ENCODE peak calls at places on chromosomes 11 and 22, in nine cellular contexts. O is AG10803, I is K562, E is A673, W is RWPE1, V is SK-N-SH, L is kidney, B is astrocyte of the spinal cord, M is pancreas. Q is an unnamed sample.
A peak's percentile ranks its signal among the peaks of the same experiment; 100 is the strongest.

GRCh38 chr11:117226388-117227385 is 5.2 kb downstream of the PCSK7 start:
- DNase-seq in O (peak; percentile 78), I (peak; percentile 61), E (peak; percentile 90), W (peak; percentile 62), V (peak; percentile 84), L (peak; percentile 71), B (peak; percentile 73), M (peak; percentile 64), Q (peak; percentile 79)

GRCh38 chr22:26674211-26675190 is 17.1 kb downstream of the MIAT start:
- DNase-seq in O (no peak), I (peak; percentile 18), E (no peak), W (no peak), V (no peak), L (no peak), B (no peak), M (no peak), Q (no peak)

GRCh38 chr22:41446057-41446501 is 522 bp downstream of the TOB2 start:
- DNase-seq in O (no peak), I (peak; percentile 42), E (peak; percentile 42), W (no peak), V (no peak), L (peak; percentile 83), B (no peak), M (peak; percentile 56), Q (no peak)

GRCh38 chr11:132257861-132258260 is 887.4 kb downstream of the NTM start:
- DNase-seq in O (no peak), I (no peak), E (no peak), W (no peak), V (no peak), L (no peak), B (no peak), M (no peak), Q (no peak)

GRCh38 chr11:134244593-134244992 is 8.6 kb downstream of the THYN1 start:
- DNase-seq in O (peak; percentile 27), I (peak; percentile 38), E (peak; percentile 9), W (no peak), V (peak; percentile 59), L (no peak), B (no peak), M (no peak), Q (peak; percentile 25)

GRCh38 chr11:24375351-24375750 is 121.5 kb upstream of the LUZP2 start:
- DNase-seq in O (no peak), I (no peak), E (no peak), W (no peak), V (no peak), L (no peak), B (no peak), M (no peak), Q (no peak)

GRCh38 chr22:24330636-24331035 is 60.0 kb downstream of the SPECC1L start:
- DNase-seq in O (no peak), I (no peak), E (peak; percentile 12), W (no peak), V (no peak), L (no peak), B (no peak), M (no peak), Q (peak; percentile 32)

GRCh38 chr11:78714539-78714938 is 139.9 kb upstream of the NARS2 start:
- DNase-seq in O (no peak), I (no peak), E (no peak), W (peak; percentile 5), V (no peak), L (no peak), B (no peak), M (no peak), Q (no peak)

GRCh38 chr22:24595863-24596262 is 3.0 kb upstream of the LRRC75B start:
- DNase-seq in O (no peak), I (no peak), E (no peak), W (no peak), V (no peak), L (peak; percentile 30), B (no peak), M (no peak), Q (no peak)

GRCh38 chr22:36383110-36383581 is 4.6 kb downstream of the MYH9 start:
- DNase-seq in O (peak; percentile 81), I (no peak), E (no peak), W (no peak), V (no peak), L (no peak), B (peak; percentile 93), M (no peak), Q (peak; percentile 94)

GRCh38 chr11:74325649-74326645 is 14.5 kb upstream of the P4HA3 start:
- DNase-seq in O (peak; percentile 97), I (no peak), E (peak; percentile 80), W (no peak), V (no peak), L (peak; percentile 88), B (peak; percentile 93), M (peak; percentile 82), Q (peak; percentile 94)

GRCh38 chr11:73318501-73319011 is 10.5 kb downstream of the ARHGEF17 start:
- DNase-seq in O (no peak), I (no peak), E (no peak), W (no peak), V (no peak), L (no peak), B (no peak), M (no peak), Q (no peak)

GRCh38 chr22:17767236-17768065 is 6.8 kb downstream of the BID start:
- DNase-seq in O (no peak), I (no peak), E (no peak), W (no peak), V (no peak), L (no peak), B (no peak), M (no peak), Q (no peak)

GRCh38 chr11:72102631-72102945 is 509 bp downstream of the LAMTOR1 start:
- DNase-seq in O (no peak), I (no peak), E (no peak), W (no peak), V (no peak), L (no peak), B (no peak), M (no peak), Q (no peak)

GRCh38 chr11:72103754-72104167 is 664 bp upstream of the LAMTOR1 start:
- DNase-seq in O (no peak), I (no peak), E (no peak), W (no peak), V (no peak), L (no peak), B (no peak), M (no peak), Q (no peak)

GRCh38 chr11:72102162-72102561 is 935 bp downstream of the LAMTOR1 start:
- DNase-seq in O (no peak), I (no peak), E (no peak), W (no peak), V (no peak), L (no peak), B (no peak), M (no peak), Q (no peak)

GRCh38 chr11:72100462-72100861 is 2.6 kb downstream of the LAMTOR1 start:
- DNase-seq in O (no peak), I (peak; percentile 59), E (no peak), W (no peak), V (no peak), L (no peak), B (no peak), M (no peak), Q (peak; percentile 45)

DNA sequence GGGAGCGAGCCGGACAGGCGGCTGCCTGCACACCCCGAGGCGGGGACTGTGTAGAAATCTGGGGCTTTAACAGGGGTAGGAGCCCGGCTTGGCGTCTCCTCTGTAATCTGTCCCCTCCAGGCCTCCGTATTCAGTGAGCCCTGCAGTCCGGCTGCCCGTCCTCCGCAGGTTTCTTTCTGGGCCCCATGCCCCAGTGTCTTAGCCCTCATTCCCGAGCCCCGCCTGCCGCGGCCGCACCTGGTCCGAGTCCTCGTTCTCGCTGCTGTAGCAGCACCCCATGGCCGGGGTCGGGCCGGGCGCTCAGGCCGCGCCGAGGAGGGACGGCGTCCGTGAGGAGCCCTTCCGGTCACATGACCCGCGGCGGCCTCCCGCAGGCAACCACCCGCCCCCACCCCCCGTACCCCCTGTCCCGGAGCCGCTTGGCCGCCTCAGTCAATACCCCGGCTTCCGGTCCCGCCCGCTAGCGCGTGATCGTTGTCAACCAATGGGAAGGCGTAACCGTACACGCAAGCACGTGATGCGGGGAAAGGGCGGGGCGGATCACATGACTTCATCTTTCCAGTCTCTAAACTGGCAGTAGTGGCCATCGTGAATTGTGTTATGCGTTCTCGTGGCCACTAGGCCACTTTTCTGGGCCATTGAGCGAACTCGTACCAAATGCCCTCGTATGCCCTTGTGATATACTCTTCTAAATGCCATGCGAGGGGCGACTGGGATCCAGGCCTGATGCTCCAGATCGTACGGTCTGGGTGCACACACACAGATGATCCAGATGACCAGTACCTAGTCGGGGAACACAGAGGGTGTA is at the start of gene LAMTOR1:
- DNase-seq in O (peak; percentile 99), I (peak; percentile 96), E (peak; percentile 100), W (peak; percentile 95), V (peak; percentile 98), L (peak; percentile 100), B (peak; percentile 99), M (peak; percentile 99), Q (peak; percentile 99)
- TF ChIP-seq CTCF in O (peak; percentile 50), I (peak; percentile 66), E (peak; percentile 48), W (peak; percentile 42), V (peak; percentile 50), L (peak; percentile 12), B (peak; percentile 29), M (peak; percentile 43), Q (peak; percentile 40)

DNA sequence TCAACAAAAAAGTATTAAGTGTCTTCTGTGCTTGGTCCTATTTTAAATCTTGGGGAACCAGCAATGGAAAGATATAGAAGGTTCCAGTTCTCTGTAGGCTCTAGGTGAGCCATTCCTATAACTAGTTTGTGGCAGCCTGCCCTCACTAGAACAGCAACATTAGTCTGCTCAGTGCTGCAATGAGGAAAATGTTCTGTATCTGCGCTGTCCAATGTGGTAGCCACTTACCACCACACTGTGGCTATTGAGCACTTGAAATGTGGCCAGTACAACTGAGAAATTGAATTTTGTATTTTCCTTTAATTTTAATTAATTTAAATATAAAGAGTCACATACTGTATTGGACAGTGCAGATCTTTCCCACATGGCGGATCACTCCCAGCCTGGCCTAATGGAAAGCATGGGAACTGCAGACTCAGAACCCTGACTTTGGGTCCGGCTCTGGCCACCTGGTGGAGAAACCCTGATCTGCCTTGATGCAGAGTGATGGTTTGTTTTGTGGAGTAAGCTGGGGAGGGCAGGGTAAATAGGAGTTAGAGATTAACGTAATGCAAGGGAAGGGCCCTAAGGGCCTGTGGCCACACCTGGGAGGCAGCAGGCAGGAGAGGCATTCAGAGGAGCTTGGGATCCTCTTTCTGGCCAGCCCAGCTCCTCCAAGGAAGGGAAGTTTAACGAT is 101.0 kb downstream of the ME3 start:
- DNase-seq in O (no peak), I (peak; percentile 70), E (peak; percentile 58), W (no peak), V (peak; percentile 36), L (no peak), B (no peak), M (no peak), Q (no peak)
- TF ChIP-seq CTCF in O (peak; percentile 44), I (peak; percentile 85), E (peak; percentile 63), W (no peak), V (peak; percentile 59), L (peak; percentile 21), B (peak; percentile 40), M (no peak), Q (peak; percentile 45)

GRCh38 chr11:44939673-44940072 is 11.0 kb downstream of the TP53I11 start:
- DNase-seq in O (no peak), I (peak; percentile 64), E (peak; percentile 72), W (no peak), V (no peak), L (no peak), B (no peak), M (no peak), Q (peak; percentile 38)
- TF ChIP-seq CTCF in O (peak; percentile 25), I (peak; percentile 69), E (peak; percentile 61), W (no peak), V (peak; percentile 18), L (no peak), B (peak; percentile 21), M (no peak), Q (peak; percentile 44)

GRCh38 chr11:66330931-66331330 is 5.3 kb downstream of the RIN1 start:
- DNase-seq in O (no peak), I (no peak), E (no peak), W (no peak), V (no peak), L (peak; percentile 66), B (no peak), M (no peak), Q (no peak)
- TF ChIP-seq CTCF in O (no peak), I (no peak), E (no peak), W (no peak), V (no peak), L (no peak), B (no peak), M (no peak), Q (no peak)

Q was measured in fibroblast of mammary gland.